ENCODE peak calls at places on chromosome 12, in eight cellular contexts. C is HCT116, D is suprapubic skin, G is lower leg skin, N is breast epithelium, O is NB4, H is GM12892, B is adrenal gland. E is an unnamed sample.
A peak's percentile ranks its signal among the peaks of the same experiment; 100 is the strongest.

GRCh38 chr12:31890295-31891285 is 68.6 kb upstream of the RESF1 start:
- DNase-seq in H (no peak), C (no peak), N (no peak), G (no peak), O (peak; percentile 56), D (no peak), B (no peak), E (no peak)

GRCh38 chr12:124681779-124682391 is 114.5 kb upstream of the NCOR2 start:
- DNase-seq in H (no peak), N (no peak), O (no peak), G (peak; percentile 65), D (no peak), B (no peak), C (no peak), E (peak; percentile 86)

GRCh38 chr12:543114-543451 is 83.3 kb downstream of the B4GALNT3 start:
- DNase-seq in B (no peak), G (no peak), C (no peak), D (no peak), H (no peak), O (no peak), N (no peak), E (no peak)

GRCh38 chr12:87157791-87158190 is 871.4 kb downstream of the C12orf50 start:
- DNase-seq in O (no peak), B (no peak), H (no peak), C (no peak), G (no peak), N (no peak), D (no peak), E (no peak)

GRCh38 chr12:5456906-5457305 is 25.0 kb downstream of the NTF3 start:
- DNase-seq in C (no peak), G (no peak), O (peak; percentile 8), D (no peak), H (no peak), N (no peak), B (no peak), E (no peak)

GRCh38 chr12:1593232-1594044 is 943 bp downstream of the FBXL14 start:
- DNase-seq in B (peak; percentile 31), D (no peak), C (no peak), H (no peak), N (no peak), O (peak; percentile 71), G (no peak), E (peak; percentile 78)

GRCh38 chr12:19030180-19030579 is 99.4 kb upstream of the PLEKHA5 start:
- DNase-seq in N (no peak), B (no peak), H (no peak), G (no peak), C (no peak), O (no peak), D (no peak), E (no peak)

GRCh38 chr12:79983492-79983891 is 48.6 kb upstream of the PPP1R12A start:
- DNase-seq in O (no peak), D (no peak), C (no peak), G (no peak), H (no peak), B (no peak), N (no peak), E (no peak)

GRCh38 chr12:118193477-118193876 is 57.6 kb downstream of the PEBP1 start:
- DNase-seq in C (no peak), H (no peak), G (no peak), D (no peak), O (no peak), B (no peak), N (no peak), E (no peak)

GRCh38 chr12:49750027-49750977 is 8.9 kb downstream of the TMBIM6 start:
- DNase-seq in H (no peak), D (no peak), B (peak; percentile 58), N (no peak), O (peak; percentile 86), G (no peak), C (peak; percentile 54), E (no peak)

GRCh38 chr12:59452746-59453145 is 143.1 kb upstream of the SLC16A7 start:
- DNase-seq in D (no peak), B (no peak), H (no peak), N (no peak), G (no peak), O (no peak), C (no peak), E (no peak)

GRCh38 chr12:58919271-58920101 is 818 bp downstream of the LRIG3 start:
- DNase-seq in C (no peak), N (peak; percentile 30), H (peak; percentile 13), G (no peak), O (no peak), D (peak; percentile 81), B (peak; percentile 17), E (peak; percentile 71)

GRCh38 chr12:94717112-94717511 is 66.8 kb upstream of the TMCC3 start:
- DNase-seq in G (no peak), O (no peak), C (no peak), N (no peak), D (no peak), B (no peak), H (no peak), E (no peak)

GRCh38 chr12:54298904-54299303 is 1.9 kb downstream of the NFE2 start:
- DNase-seq in B (no peak), C (no peak), O (peak; percentile 38), D (no peak), N (no peak), H (no peak), G (no peak), E (no peak)
- TF ChIP-seq POLR2A in B (no peak), C (no peak), O (no peak), D (no peak), N (no peak), H (no peak), G (no peak), E (no peak)

GRCh38 chr12:26832817-26833691 is at the start of gene ITPR2:
- DNase-seq in H (peak; percentile 92), G (peak; percentile 91), N (peak; percentile 93), O (peak; percentile 100), B (peak; percentile 96), D (peak; percentile 96), C (peak; percentile 74), E (peak; percentile 97)
- TF ChIP-seq POLR2A in H (peak; percentile 84), G (no peak), N (peak; percentile 91), O (peak; percentile 99), B (peak; percentile 96), D (peak; percentile 64), C (peak; percentile 70), E (peak; percentile 88)

DNA sequence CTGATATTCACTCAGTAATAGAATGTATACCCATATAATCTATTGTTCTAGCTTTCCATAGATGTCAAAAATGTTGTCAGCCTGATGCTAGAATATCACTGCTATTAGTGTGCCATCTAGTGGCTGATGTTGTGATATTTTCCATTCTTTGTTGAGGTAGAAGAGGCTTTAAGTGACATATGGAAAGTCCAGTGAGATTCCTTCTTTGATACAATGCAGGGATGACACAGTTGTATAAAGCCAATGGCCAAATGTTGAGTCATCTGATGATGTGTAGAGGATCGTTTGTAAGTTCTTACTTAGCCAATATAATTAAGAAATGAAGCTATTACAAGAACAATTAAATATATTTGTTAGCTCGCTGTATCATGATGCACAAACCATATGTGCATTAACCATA is 58.1 kb upstream of the PCED1B start:
- DNase-seq in H (no peak), B (no peak), D (no peak), N (no peak), C (peak; percentile 90), O (peak; percentile 65), G (no peak), E (no peak)
- TF ChIP-seq POLR2A in H (no peak), B (no peak), D (no peak), N (no peak), C (no peak), O (no peak), G (no peak), E (no peak)

GRCh38 chr12:109715310-109716091 is 1.9 kb downstream of the FAM222A start:
- DNase-seq in B (peak; percentile 75), O (peak; percentile 41), G (no peak), D (no peak), H (no peak), C (no peak), N (no peak), E (no peak)

GRCh38 chr12:109714913-109715244 is 1.3 kb downstream of the FAM222A start:
- DNase-seq in D (no peak), G (no peak), H (no peak), N (no peak), C (no peak), B (no peak), O (no peak), E (no peak)

GRCh38 chr12:109714141-109714912 is 702 bp downstream of the FAM222A start:
- DNase-seq in H (peak; percentile 51), G (no peak), N (no peak), C (no peak), D (no peak), B (peak; percentile 72), O (peak; percentile 84), E (peak; percentile 86)

GRCh38 chr12:109711596-109712461 is 1.8 kb upstream of the FAM222A start:
- DNase-seq in H (no peak), N (no peak), G (no peak), O (no peak), D (no peak), C (no peak), B (peak; percentile 54), E (no peak)

DNA sequence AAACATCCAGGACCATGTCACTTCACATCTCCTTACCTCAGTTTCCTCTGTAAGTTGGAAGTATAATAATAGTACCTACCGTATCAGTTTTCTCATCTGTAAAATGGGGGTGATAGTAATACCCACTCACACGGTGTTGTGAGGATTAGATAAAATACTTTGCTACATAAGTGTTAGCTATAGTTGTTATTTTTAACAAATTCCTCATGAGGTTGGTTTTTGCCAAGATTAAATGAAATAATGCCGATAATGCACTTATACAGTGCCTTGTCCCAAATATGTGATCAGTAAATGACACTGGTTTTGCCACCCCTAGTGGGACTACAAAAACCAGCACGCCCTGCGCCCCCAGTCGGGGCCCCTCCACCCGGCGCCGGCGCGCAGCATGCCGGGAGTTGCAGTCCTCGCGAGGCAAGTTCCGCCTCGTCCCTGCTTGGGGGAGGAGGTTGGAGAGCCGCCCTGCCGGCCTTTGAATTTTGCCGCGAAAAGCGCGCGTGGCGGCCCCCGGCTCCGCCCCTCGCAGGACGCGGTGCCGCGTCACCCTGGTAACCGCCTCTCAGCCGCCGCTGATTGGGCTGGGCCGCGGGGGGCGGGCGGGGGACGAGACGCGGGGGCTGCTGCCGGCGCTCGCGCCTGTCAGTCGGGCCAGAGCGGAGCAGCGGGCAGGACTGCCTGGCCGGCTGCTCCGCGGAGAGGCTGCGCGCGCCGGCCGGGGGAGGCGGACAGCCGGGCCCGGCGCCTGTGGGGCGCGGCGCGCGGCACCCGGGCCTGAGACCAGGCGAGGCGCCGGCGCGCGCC is at the start of gene FAM222A:
- DNase-seq in C (peak; percentile 93), B (peak; percentile 98), D (peak; percentile 96), N (peak; percentile 96), H (peak; percentile 97), O (peak; percentile 99), G (peak; percentile 94), E (peak; percentile 98)
- TF ChIP-seq POLR2A in C (peak; percentile 60), B (peak; percentile 89), D (peak; percentile 77), N (no peak), H (no peak), O (peak; percentile 73), G (no peak), E (no peak)

DNA sequence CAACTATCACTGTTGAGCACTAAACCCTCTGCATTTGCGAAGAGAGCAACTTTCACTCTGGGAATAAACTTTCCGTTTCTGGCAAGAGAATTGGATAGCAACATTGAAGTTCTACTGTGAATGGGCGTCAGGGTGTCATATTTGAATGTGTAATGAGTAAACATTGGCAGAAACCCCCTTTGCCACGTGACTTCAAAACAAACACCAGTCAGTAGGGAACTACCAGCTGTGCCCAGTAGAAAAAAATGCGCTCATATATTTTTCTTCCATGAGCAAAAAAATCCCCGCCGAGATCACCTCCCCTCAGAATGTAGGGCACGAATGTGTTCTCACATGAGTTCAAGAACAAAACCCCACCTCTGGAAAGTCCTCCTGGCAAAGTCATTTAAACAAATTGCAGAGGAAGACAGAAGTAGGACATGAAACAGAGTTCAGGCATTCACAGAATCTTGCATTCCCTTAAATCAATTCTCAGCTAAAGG is 80.6 kb downstream of the BTG1 start:
- DNase-seq in C (no peak), O (no peak), B (peak; percentile 27), D (no peak), G (peak; percentile 59), N (no peak), H (no peak), E (peak; percentile 70)
- TF ChIP-seq POLR2A in C (no peak), O (no peak), B (no peak), D (no peak), G (no peak), N (no peak), H (no peak), E (no peak)

E was measured in sigmoid colon.